ENCODE peak calls at places on chromosome 18, in seven cellular contexts. X is breast epithelium, U is testis, V is upper lobe of left lung, W is tibial artery, N is lung, I is Peyer's patch. T is an unnamed sample.

GRCh38 chr18:25737710-25738251 is 352.6 kb downstream of the SS18 start:
- DNase-seq in V (no peak), X (no peak), U (no peak), W (no peak), N (no peak), I (no peak), T (peak)

GRCh38 chr18:50729986-50730385 is 89.8 kb downstream of the MRO start:
- DNase-seq in N (no peak), I (no peak), U (no peak), X (no peak), V (no peak), W (no peak), T (peak)

GRCh38 chr18:36595046-36595817 is 233.6 kb downstream of the TPGS2 start:
- DNase-seq in X (no peak), V (no peak), I (no peak), W (no peak), U (no peak), N (no peak), T (no peak)

GRCh38 chr18:74436158-74436755 is 20.9 kb downstream of the DIPK1C start:
- DNase-seq in V (no peak), N (no peak), U (no peak), W (peak), X (no peak), I (no peak), T (no peak)

GRCh38 chr18:32317651-32318050 is 127.8 kb downstream of the MEP1B start:
- DNase-seq in N (no peak), W (no peak), I (no peak), V (no peak), X (no peak), U (no peak), T (no peak)

GRCh38 chr18:474416-474815 is 26.1 kb downstream of the COLEC12 start:
- DNase-seq in I (no peak), V (no peak), N (no peak), W (no peak), U (no peak), X (no peak), T (no peak)

GRCh38 chr18:79200546-79201268 is 131.5 kb downstream of the ATP9B start:
- DNase-seq in W (no peak), N (peak), I (peak), U (peak), X (no peak), V (no peak), T (no peak)

GRCh38 chr18:59308201-59309014 is 10.0 kb downstream of the CPLX4 start:
- DNase-seq in W (peak), U (peak), I (peak), N (peak), V (peak), X (peak), T (peak)

GRCh38 chr18:39191058-39191457 is 1625.5 kb upstream of the CELF4 start:
- DNase-seq in V (no peak), U (no peak), X (no peak), I (no peak), N (no peak), W (no peak), T (no peak)

GRCh38 chr18:23428821-23429220 is 24.3 kb upstream of the RIOK3 start:
- DNase-seq in N (no peak), I (no peak), U (no peak), X (no peak), V (no peak), W (no peak), T (no peak)

GRCh38 chr18:40313030-40313642 is 1641.9 kb upstream of the PIK3C3 start:
- DNase-seq in N (no peak), I (no peak), W (no peak), X (no peak), U (no peak), V (no peak), T (no peak)

GRCh38 chr18:29840101-29840500 is 1202.4 kb downstream of the DSC3 start:
- DNase-seq in I (no peak), U (no peak), N (no peak), W (no peak), X (no peak), V (no peak), T (no peak)

GRCh38 chr18:21979171-21979560 is 190.2 kb upstream of the GATA6 start:
- DNase-seq in X (no peak), V (no peak), U (no peak), W (no peak), I (no peak), N (no peak), T (no peak)

GRCh38 chr18:36296591-36297418 is 708 bp upstream of the FHOD3 start:
- DNase-seq in X (no peak), N (peak), V (peak), W (peak), U (peak), I (no peak), T (peak)

GRCh38 chr18:24054130-24054529 is 39.6 kb downstream of the TTC39C start:
- DNase-seq in V (no peak), N (no peak), I (no peak), U (no peak), X (no peak), W (no peak), T (no peak)

GRCh38 chr18:21853020-21853419 is 112.4 kb downstream of the MIB1 start:
- DNase-seq in X (no peak), I (no peak), U (no peak), W (no peak), V (no peak), N (no peak), T (no peak)

GRCh38 chr18:51463483-51464136 is 266.1 kb upstream of the MEX3C start:
- DNase-seq in N (no peak), X (no peak), V (no peak), W (no peak), I (no peak), U (no peak), T (no peak)

GRCh38 chr18:14900435-14900834 is 152.5 kb downstream of the ANKRD30B start:
- DNase-seq in X (no peak), I (no peak), N (no peak), V (no peak), W (no peak), U (no peak), T (no peak)

GRCh38 chr18:48314694-48315093 is 94.5 kb downstream of the ZBTB7C start:
- DNase-seq in N (no peak), X (no peak), I (no peak), U (no peak), V (no peak), W (no peak), T (no peak)

GRCh38 chr18:48028081-48028480 is 97.6 kb upstream of the SMAD2 start:
- DNase-seq in I (no peak), V (no peak), X (no peak), N (no peak), U (no peak), W (peak), T (no peak)

GRCh38 chr18:23828426-23828825 is 139.2 kb downstream of the LAMA3 start:
- DNase-seq in X (no peak), W (no peak), N (no peak), U (no peak), I (no peak), V (no peak), T (no peak)

GRCh38 chr18:21181763-21182162 is 60.3 kb upstream of the GREB1L start:
- DNase-seq in V (no peak), U (no peak), I (no peak), N (no peak), W (no peak), X (no peak), T (no peak)

GRCh38 chr18:63590368-63590767 is 3.2 kb downstream of the SERPINB13 start:
- DNase-seq in N (no peak), V (no peak), U (no peak), X (no peak), I (no peak), W (no peak), T (no peak)

GRCh38 chr18:45777393-45777792 is 48.1 kb upstream of the SIGLEC15 start:
- DNase-seq in X (no peak), U (no peak), V (no peak), W (no peak), N (no peak), I (no peak), T (no peak)

GRCh38 chr18:50819027-50819726 is 639 bp downstream of the MRO start:
- DNase-seq in V (peak), I (peak), U (peak), N (peak), X (no peak), W (peak), T (peak)

GRCh38 chr18:48136051-48136543 is 205.6 kb upstream of the SMAD2 start:
- DNase-seq in U (peak), W (peak), V (peak), X (no peak), N (peak), I (peak), T (peak)

GRCh38 chr18:33854827-33855139 is 276.8 kb downstream of the ASXL3 start:
- DNase-seq in W (no peak), I (no peak), N (no peak), X (no peak), V (no peak), U (no peak), T (no peak)

GRCh38 chr18:26655614-26656400 is 107.5 kb upstream of the KCTD1 start:
- DNase-seq in X (peak), I (peak), N (peak), V (peak), W (peak), U (peak), T (peak)

GRCh38 chr18:79525556-79526467 is 130.1 kb downstream of the NFATC1 start:
- DNase-seq in X (peak), U (no peak), N (no peak), W (peak), V (peak), I (peak), T (no peak)

GRCh38 chr18:79517322-79517721 is 121.6 kb downstream of the NFATC1 start:
- DNase-seq in V (no peak), N (no peak), W (no peak), X (peak), I (no peak), U (peak), T (no peak)

GRCh38 chr18:78936251-78937005 is 43.2 kb upstream of the SALL3 start:
- DNase-seq in N (no peak), X (no peak), W (no peak), U (no peak), V (no peak), I (no peak), T (no peak)

GRCh38 chr18:7000484-7001096 is 117.0 kb downstream of the LAMA1 start:
- DNase-seq in V (no peak), U (no peak), X (no peak), W (no peak), N (no peak), I (no peak), T (no peak)

GRCh38 chr18:68803371-68803770 is 5.5 kb downstream of the CCDC102B start:
- DNase-seq in N (peak), X (no peak), I (peak), U (peak), W (peak), V (peak), T (peak)

GRCh38 chr18:57550510-57550909 is 36.0 kb downstream of the FECH start:
- DNase-seq in U (no peak), V (peak), N (no peak), X (no peak), W (no peak), I (no peak), T (no peak)

GRCh38 chr18:7038330-7038846 is 79.2 kb downstream of the LAMA1 start:
- DNase-seq in U (peak), W (peak), N (peak), X (peak), V (peak), I (peak), T (peak)

GRCh38 chr18:59730896-59731295 is 33.7 kb upstream of the CCBE1 start:
- DNase-seq in I (no peak), W (no peak), V (no peak), U (no peak), N (no peak), X (no peak), T (no peak)

GRCh38 chr18:26086959-26087358 is 3.5 kb downstream of the SS18 start:
- DNase-seq in X (no peak), N (no peak), I (no peak), U (no peak), V (no peak), W (no peak), T (no peak)

GRCh38 chr18:50917021-50917420 is 38.1 kb downstream of the ME2 start:
- DNase-seq in U (no peak), X (no peak), V (no peak), I (no peak), W (no peak), N (no peak), T (no peak)

GRCh38 chr18:28729321-28729720 is 552.4 kb upstream of the CDH2 start:
- DNase-seq in U (no peak), V (no peak), I (no peak), W (no peak), N (no peak), X (no peak), T (no peak)

GRCh38 chr18:77140439-77141109 is 8.0 kb upstream of the MBP start:
- DNase-seq in N (no peak), X (no peak), W (no peak), U (no peak), I (peak), V (no peak), T (no peak)

GRCh38 chr18:77140030-77140429 is 7.4 kb upstream of the MBP start:
- DNase-seq in V (no peak), X (no peak), W (no peak), N (no peak), U (no peak), I (no peak), T (no peak)

GRCh38 chr18:77143196-77143595 is 10.6 kb upstream of the MBP start:
- DNase-seq in W (no peak), I (peak), U (no peak), X (no peak), N (no peak), V (no peak), T (no peak)

GRCh38 chr18:77139619-77140018 is 7.0 kb upstream of the MBP start:
- DNase-seq in W (no peak), N (no peak), I (peak), X (no peak), V (no peak), U (no peak), T (no peak)

GRCh38 chr18:77141401-77142118 is 9.0 kb upstream of the MBP start:
- DNase-seq in V (no peak), X (no peak), I (peak), U (no peak), N (no peak), W (no peak), T (no peak)
- TF ChIP-seq CTCF in V (no peak), X (no peak), I (peak), U (no peak), N (no peak), W (no peak), T (peak)

GRCh38 chr18:62326646-62327348 is 1.7 kb downstream of the TNFRSF11A start:
- DNase-seq in V (no peak), W (no peak), U (no peak), X (no peak), N (no peak), I (no peak), T (no peak)
- H3K4me3 ChIP-seq in V (peak), W (no peak), U (no peak), X (peak), N (no peak), I (no peak), T (peak)

GRCh38 chr18:55324166-55324565 is 263.8 kb downstream of the TCF4 start:
- DNase-seq in N (no peak), X (no peak), W (no peak), U (no peak), V (no peak), I (no peak), T (no peak)
- H3K27ac ChIP-seq in N (peak), X (peak), W (peak), U (peak), V (no peak), I (no peak), T (no peak)

GRCh38 chr18:49487711-49488310 is 777 bp upstream of the C18orf32 start:
- DNase-seq in N (no peak), X (no peak), W (no peak), V (no peak), I (no peak), U (no peak), T (no peak)
- TF ChIP-seq CTCF in N (no peak), X (no peak), W (no peak), V (no peak), I (no peak), U (no peak), T (no peak)

DNA sequence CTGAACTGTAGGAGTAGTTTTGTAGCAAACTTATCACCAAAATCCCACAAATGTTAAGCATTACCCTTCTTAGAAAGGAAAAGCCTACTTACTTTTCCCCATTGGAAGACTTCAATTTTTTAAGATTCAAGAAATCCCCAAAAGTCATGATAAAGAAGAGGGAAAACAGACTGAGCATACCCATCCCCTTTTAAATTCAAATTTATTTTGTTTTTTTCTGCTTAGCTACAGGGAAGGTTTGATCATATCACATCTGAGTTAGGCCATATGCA is 174.5 kb downstream of the TGIF1 start:
- DNase-seq in N (no peak), W (no peak), X (no peak), I (no peak), U (no peak), V (no peak), T (no peak)
- H3K4me3 ChIP-seq in N (no peak), W (peak), X (no peak), I (no peak), U (no peak), V (no peak), T (no peak)